ENCODE peak calls at places on chromosomes 5 and 9, in seven cellular contexts. One of them, this sample, is unnamed.

GRCh38 chr5:107149243-107149642 is 521.5 kb downstream of the EFNA5 start:
- DNase-seq in brain microvascular endothelial cell: no peak
- DNase-seq in GM12865: peak
- DNase-seq in GM20000: no peak
- DNase-seq in bronchial epithelial cell: no peak
- DNase-seq in ovary: no peak
- DNase-seq in AG10803: no peak
- DNase-seq in this sample: no peak

GRCh38 chr5:119368238-119368630 is 12.4 kb downstream of the TNFAIP8 start:
- DNase-seq in GM12865: peak
- DNase-seq in AG10803: no peak
- DNase-seq in ovary: no peak
- DNase-seq in brain microvascular endothelial cell: no peak
- DNase-seq in bronchial epithelial cell: no peak
- DNase-seq in GM20000: no peak
- DNase-seq in this sample: no peak

GRCh38 chr5:146623009-146623408 is 107.0 kb upstream of the GPR151 start:
- DNase-seq in GM20000: no peak
- DNase-seq in ovary: no peak
- DNase-seq in AG10803: no peak
- DNase-seq in GM12865: no peak
- DNase-seq in bronchial epithelial cell: no peak
- DNase-seq in brain microvascular endothelial cell: no peak
- DNase-seq in this sample: no peak

GRCh38 chr5:160640417-160640816 is 211.6 kb downstream of the ATP10B start:
- DNase-seq in brain microvascular endothelial cell: no peak
- DNase-seq in GM20000: no peak
- DNase-seq in AG10803: no peak
- DNase-seq in GM12865: no peak
- DNase-seq in ovary: no peak
- DNase-seq in bronchial epithelial cell: no peak
- DNase-seq in this sample: no peak

GRCh38 chr9:99578666-99579065 is 243.0 kb upstream of the NR4A3 start:
- DNase-seq in AG10803: no peak
- DNase-seq in bronchial epithelial cell: no peak
- DNase-seq in ovary: no peak
- DNase-seq in GM12865: no peak
- DNase-seq in GM20000: no peak
- DNase-seq in brain microvascular endothelial cell: no peak
- DNase-seq in this sample: no peak

GRCh38 chr9:125931211-125931610 is 184.0 kb downstream of the PBX3 start:
- DNase-seq in ovary: no peak
- DNase-seq in GM12865: no peak
- DNase-seq in bronchial epithelial cell: no peak
- DNase-seq in AG10803: no peak
- DNase-seq in brain microvascular endothelial cell: no peak
- DNase-seq in GM20000: no peak
- DNase-seq in this sample: no peak

GRCh38 chr5:42423285-42424152 is at the start of gene GHR:
- DNase-seq in bronchial epithelial cell: peak
- DNase-seq in GM20000: peak
- DNase-seq in ovary: peak
- DNase-seq in GM12865: peak
- DNase-seq in brain microvascular endothelial cell: peak
- DNase-seq in AG10803: peak
- DNase-seq in this sample: peak

GRCh38 chr5:132057498-132058255 is 2.8 kb upstream of the IL3 start:
- DNase-seq in AG10803: no peak
- DNase-seq in brain microvascular endothelial cell: no peak
- DNase-seq in GM20000: no peak
- DNase-seq in bronchial epithelial cell: no peak
- DNase-seq in ovary: no peak
- DNase-seq in GM12865: no peak
- DNase-seq in this sample: no peak

GRCh38 chr5:135039526-135040296 is 5.7 kb upstream of the PITX1 start:
- DNase-seq in GM20000: no peak
- DNase-seq in brain microvascular endothelial cell: no peak
- DNase-seq in AG10803: no peak
- DNase-seq in ovary: no peak
- DNase-seq in GM12865: no peak
- DNase-seq in bronchial epithelial cell: no peak
- DNase-seq in this sample: no peak

GRCh38 chr5:150302301-150303069 is at the start of gene ARSI:
- DNase-seq in GM12865: no peak
- DNase-seq in AG10803: peak
- DNase-seq in GM20000: peak
- DNase-seq in ovary: peak
- DNase-seq in brain microvascular endothelial cell: no peak
- DNase-seq in bronchial epithelial cell: no peak
- DNase-seq in this sample: peak

GRCh38 chr9:89798546-89799120 is 193.8 kb downstream of the GADD45G start:
- DNase-seq in GM12865: no peak
- DNase-seq in bronchial epithelial cell: no peak
- DNase-seq in GM20000: no peak
- DNase-seq in brain microvascular endothelial cell: no peak
- DNase-seq in ovary: no peak
- DNase-seq in AG10803: no peak
- DNase-seq in this sample: no peak

GRCh38 chr5:165135551-165135950 is 1630.1 kb downstream of the MAT2B start:
- DNase-seq in GM12865: no peak
- DNase-seq in bronchial epithelial cell: no peak
- DNase-seq in brain microvascular endothelial cell: no peak
- DNase-seq in ovary: no peak
- DNase-seq in AG10803: no peak
- DNase-seq in GM20000: no peak
- DNase-seq in this sample: no peak

GRCh38 chr5:105554613-105555169 is 1992.1 kb upstream of the NUDT12 start:
- DNase-seq in GM20000: no peak
- DNase-seq in ovary: no peak
- DNase-seq in bronchial epithelial cell: no peak
- DNase-seq in AG10803: no peak
- DNase-seq in GM12865: no peak
- DNase-seq in brain microvascular endothelial cell: no peak
- DNase-seq in this sample: no peak

GRCh38 chr5:178319541-178320041 is 87.0 kb upstream of the PHYKPL start:
- DNase-seq in ovary: no peak
- DNase-seq in GM20000: no peak
- DNase-seq in AG10803: no peak
- DNase-seq in brain microvascular endothelial cell: no peak
- DNase-seq in GM12865: no peak
- DNase-seq in bronchial epithelial cell: no peak
- DNase-seq in this sample: peak

GRCh38 chr9:112866662-112867274 is 23.9 kb downstream of the SLC46A2 start:
- DNase-seq in bronchial epithelial cell: peak
- DNase-seq in ovary: no peak
- DNase-seq in GM12865: no peak
- DNase-seq in AG10803: peak
- DNase-seq in brain microvascular endothelial cell: no peak
- DNase-seq in GM20000: no peak
- DNase-seq in this sample: no peak

GRCh38 chr9:72476617-72477375 is 44.6 kb upstream of the TMC1 start:
- DNase-seq in bronchial epithelial cell: peak
- DNase-seq in ovary: no peak
- DNase-seq in GM20000: no peak
- DNase-seq in brain microvascular endothelial cell: peak
- DNase-seq in AG10803: peak
- DNase-seq in GM12865: no peak
- DNase-seq in this sample: no peak

GRCh38 chr9:110935829-110936228 is 102.4 kb downstream of the LPAR1 start:
- DNase-seq in AG10803: peak
- DNase-seq in GM12865: peak
- DNase-seq in GM20000: no peak
- DNase-seq in bronchial epithelial cell: no peak
- DNase-seq in ovary: no peak
- DNase-seq in brain microvascular endothelial cell: no peak
- DNase-seq in this sample: no peak

GRCh38 chr9:86036555-86036954 is 62.8 kb downstream of the GOLM1 start:
- DNase-seq in GM12865: no peak
- DNase-seq in AG10803: no peak
- DNase-seq in GM20000: no peak
- DNase-seq in ovary: no peak
- DNase-seq in brain microvascular endothelial cell: no peak
- DNase-seq in bronchial epithelial cell: no peak
- DNase-seq in this sample: no peak

GRCh38 chr9:86040281-86041155 is 58.8 kb downstream of the GOLM1 start:
- DNase-seq in GM12865: no peak
- DNase-seq in brain microvascular endothelial cell: no peak
- DNase-seq in ovary: no peak
- DNase-seq in GM20000: no peak
- DNase-seq in bronchial epithelial cell: no peak
- DNase-seq in AG10803: no peak
- DNase-seq in this sample: no peak

GRCh38 chr9:86035827-86036440 is 63.4 kb downstream of the GOLM1 start:
- DNase-seq in AG10803: no peak
- DNase-seq in bronchial epithelial cell: no peak
- DNase-seq in GM12865: no peak
- DNase-seq in GM20000: no peak
- DNase-seq in ovary: no peak
- DNase-seq in brain microvascular endothelial cell: no peak
- DNase-seq in this sample: no peak

DNA sequence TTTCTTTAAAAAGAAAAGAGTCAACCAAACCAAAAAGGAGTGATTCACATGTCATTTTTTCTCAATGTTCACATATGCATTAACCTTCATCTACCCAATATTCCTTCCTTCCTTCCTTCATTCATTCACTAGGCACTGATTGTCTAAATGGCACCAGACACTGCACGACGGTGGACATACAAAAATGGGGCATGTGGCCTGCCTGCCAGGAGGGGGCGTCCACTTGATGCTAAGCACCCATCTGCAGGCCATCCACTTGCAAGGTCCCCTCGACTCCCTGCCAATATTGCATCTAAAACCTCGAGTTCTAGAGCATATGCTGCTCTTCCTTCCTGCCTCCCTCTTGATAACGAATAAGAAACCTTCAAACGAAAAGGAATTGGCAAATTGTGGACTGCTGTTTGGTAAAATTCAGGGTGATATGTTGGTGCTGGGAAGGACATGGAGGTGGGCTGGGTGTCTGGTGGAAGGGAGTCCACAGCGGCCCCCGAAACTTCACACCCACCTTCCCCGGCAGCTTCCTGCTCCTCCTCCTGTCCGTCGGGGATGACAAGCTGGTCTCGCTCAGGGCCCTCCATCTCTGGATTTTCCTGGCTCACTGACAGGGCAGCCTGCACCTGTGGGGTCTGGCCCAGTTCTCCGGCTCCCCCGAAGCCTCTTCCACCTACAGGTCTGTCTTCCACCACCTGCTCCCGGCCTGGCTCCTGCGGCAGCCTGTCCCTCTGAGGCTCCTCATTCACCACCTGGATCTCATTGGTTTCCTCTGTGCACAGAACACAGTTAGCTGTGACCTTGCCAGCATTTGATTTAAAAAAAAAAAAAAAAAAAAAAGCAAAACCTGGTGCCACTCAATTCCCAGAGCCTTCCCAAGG is 64.3 kb downstream of the GOLM1 start:
- DNase-seq in bronchial epithelial cell: peak
- DNase-seq in GM12865: peak
- DNase-seq in brain microvascular endothelial cell: peak
- DNase-seq in ovary: no peak
- DNase-seq in AG10803: peak
- DNase-seq in GM20000: peak
- DNase-seq in this sample: no peak
- TF ChIP-seq CTCF in bronchial epithelial cell: peak
- TF ChIP-seq CTCF in GM12865: peak
- TF ChIP-seq CTCF in brain microvascular endothelial cell: peak
- TF ChIP-seq CTCF in ovary: no peak
- TF ChIP-seq CTCF in AG10803: peak
- TF ChIP-seq CTCF in GM20000: peak
- TF ChIP-seq CTCF in this sample: no peak

DNA sequence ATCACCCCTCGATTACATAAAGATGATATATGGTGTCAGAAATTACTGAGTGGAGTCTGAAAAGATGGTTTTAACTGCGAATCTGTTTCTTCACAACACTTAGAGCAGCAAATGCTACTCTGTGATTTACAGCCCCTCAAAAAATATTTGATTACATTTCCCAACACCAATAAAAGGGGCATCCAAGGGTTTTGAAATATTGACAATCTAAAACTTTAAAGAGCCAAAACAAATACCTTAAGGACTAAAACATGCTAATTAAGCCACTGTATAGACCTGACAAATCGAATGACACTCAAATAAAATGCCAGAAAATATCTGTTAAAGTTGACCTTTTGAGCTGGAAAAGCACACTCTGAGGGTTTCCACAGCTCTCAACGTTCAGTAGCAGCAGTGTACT is 73.2 kb downstream of the ELAVL2 start:
- DNase-seq in AG10803: no peak
- DNase-seq in GM12865: no peak
- DNase-seq in brain microvascular endothelial cell: no peak
- DNase-seq in ovary: no peak
- DNase-seq in GM20000: no peak
- DNase-seq in bronchial epithelial cell: no peak
- DNase-seq in this sample: no peak
- TF ChIP-seq CTCF in AG10803: no peak
- TF ChIP-seq CTCF in GM12865: no peak
- TF ChIP-seq CTCF in brain microvascular endothelial cell: no peak
- TF ChIP-seq CTCF in ovary: no peak
- TF ChIP-seq CTCF in GM20000: no peak
- TF ChIP-seq CTCF in bronchial epithelial cell: no peak
- TF ChIP-seq CTCF in this sample: no peak

GRCh38 chr5:73545403-73545779 is 20.0 kb downstream of the ANKRA2 start:
- DNase-seq in brain microvascular endothelial cell: no peak
- DNase-seq in AG10803: no peak
- DNase-seq in bronchial epithelial cell: no peak
- DNase-seq in GM12865: no peak
- DNase-seq in GM20000: no peak
- DNase-seq in ovary: no peak
- DNase-seq in this sample: no peak
- TF ChIP-seq CTCF in brain microvascular endothelial cell: no peak
- TF ChIP-seq CTCF in AG10803: no peak
- TF ChIP-seq CTCF in bronchial epithelial cell: no peak
- TF ChIP-seq CTCF in GM12865: no peak
- TF ChIP-seq CTCF in GM20000: no peak
- TF ChIP-seq CTCF in ovary: no peak
- TF ChIP-seq CTCF in this sample: no peak

GRCh38 chr5:110329955-110330354 is 396.5 kb downstream of the TMEM232 start:
- DNase-seq in ovary: no peak
- DNase-seq in bronchial epithelial cell: no peak
- DNase-seq in AG10803: no peak
- DNase-seq in GM20000: no peak
- DNase-seq in GM12865: no peak
- DNase-seq in brain microvascular endothelial cell: no peak
- DNase-seq in this sample: no peak

GRCh38 chr5:110338336-110339083 is 388.0 kb downstream of the TMEM232 start:
- DNase-seq in bronchial epithelial cell: no peak
- DNase-seq in ovary: no peak
- DNase-seq in brain microvascular endothelial cell: no peak
- DNase-seq in AG10803: no peak
- DNase-seq in GM12865: peak
- DNase-seq in GM20000: no peak
- DNase-seq in this sample: no peak

GRCh38 chr5:110333384-110333783 is 393.1 kb downstream of the TMEM232 start:
- DNase-seq in GM12865: peak
- DNase-seq in bronchial epithelial cell: no peak
- DNase-seq in brain microvascular endothelial cell: peak
- DNase-seq in GM20000: no peak
- DNase-seq in AG10803: no peak
- DNase-seq in ovary: no peak
- DNase-seq in this sample: no peak

GRCh38 chr5:110339399-110339798 is 387.1 kb downstream of the TMEM232 start:
- DNase-seq in GM20000: no peak
- DNase-seq in AG10803: no peak
- DNase-seq in bronchial epithelial cell: no peak
- DNase-seq in GM12865: no peak
- DNase-seq in ovary: no peak
- DNase-seq in brain microvascular endothelial cell: no peak
- DNase-seq in this sample: no peak

GRCh38 chr5:110335361-110336046 is 391.0 kb downstream of the TMEM232 start:
- DNase-seq in GM12865: no peak
- DNase-seq in bronchial epithelial cell: no peak
- DNase-seq in AG10803: peak
- DNase-seq in ovary: no peak
- DNase-seq in GM20000: no peak
- DNase-seq in brain microvascular endothelial cell: peak
- DNase-seq in this sample: no peak
- TF ChIP-seq CTCF in GM12865: no peak
- TF ChIP-seq CTCF in bronchial epithelial cell: no peak
- TF ChIP-seq CTCF in AG10803: no peak
- TF ChIP-seq CTCF in ovary: no peak
- TF ChIP-seq CTCF in GM20000: no peak
- TF ChIP-seq CTCF in brain microvascular endothelial cell: no peak
- TF ChIP-seq CTCF in this sample: no peak

This sample was measured in spleen.